ENCODE peak calls at places on chromosomes 11 and 22, in four cellular contexts. L is GM23338, K is mesendoderm, I is tibial nerve. A is an unnamed sample.

GRCh38 chr11:16891964-16892363 is 122.2 kb downstream of the PLEKHA7 start:
- DNase-seq in K (no peak), I (no peak), L (no peak), A (peak)

GRCh38 chr11:43923327-43924111 is 18.9 kb upstream of the C11orf96 start:
- DNase-seq in I (peak), L (no peak), K (peak), A (peak)

GRCh38 chr11:62242021-62242420 is at the start of gene SCGB1D2:
- DNase-seq in I (no peak), K (peak), L (peak), A (no peak)

GRCh38 chr22:29055192-29055830 is 6.3 kb downstream of the C22orf31 start:
- DNase-seq in I (no peak), L (peak), K (peak), A (no peak)

GRCh38 chr11:126162286-126163030 is 49.0 kb downstream of the RPUSD4 start:
- DNase-seq in I (no peak), L (no peak), K (no peak), A (peak)

GRCh38 chr11:27468209-27468608 is 4.4 kb downstream of the LGR4 start:
- DNase-seq in I (no peak), L (no peak), K (no peak), A (no peak)

GRCh38 chr11:46281374-46281831 is 3.9 kb downstream of the CREB3L1 start:
- DNase-seq in K (peak), I (no peak), L (peak), A (no peak)

GRCh38 chr22:26610983-26611382 is 6.8 kb downstream of the CRYBB1 start:
- DNase-seq in L (no peak), K (no peak), I (no peak), A (no peak)

GRCh38 chr11:92295175-92296137 is 70.8 kb downstream of the FAT3 start:
- DNase-seq in L (no peak), I (no peak), K (no peak), A (peak)

GRCh38 chr22:20982563-20982882 is 426 bp downstream of the LZTR1 start:
- DNase-seq in L (no peak), I (no peak), K (no peak), A (no peak)

GRCh38 chr11:111231836-111232235 is 13.7 kb upstream of the POU2AF2 start:
- DNase-seq in L (no peak), K (no peak), I (no peak), A (no peak)

GRCh38 chr11:132402056-132402684 is 1031.8 kb downstream of the NTM start:
- DNase-seq in K (peak), L (peak), I (no peak), A (peak)

GRCh38 chr11:134572741-134573675 is 161.0 kb upstream of the B3GAT1 start:
- DNase-seq in K (no peak), I (peak), L (no peak), A (no peak)

GRCh38 chr11:59135648-59136461 is 6.8 kb upstream of the FAM111A start:
- DNase-seq in L (peak), I (peak), K (peak), A (peak)

GRCh38 chr22:33811208-33811607 is 109.1 kb downstream of the LARGE1 start:
- DNase-seq in K (no peak), I (no peak), L (no peak), A (no peak)

GRCh38 chr11:75100314-75100713 is 3.6 kb upstream of the OR2AT4 start:
- DNase-seq in I (no peak), K (peak), L (no peak), A (peak)

GRCh38 chr22:29994027-29994715 is 86.1 kb upstream of the HORMAD2 start:
- DNase-seq in I (no peak), K (no peak), L (no peak), A (no peak)

GRCh38 chr22:24471570-24471969 is 23.6 kb upstream of the UPB1 start:
- DNase-seq in I (peak), L (no peak), K (no peak), A (peak)

GRCh38 chr22:21865041-21865440 is 2.4 kb downstream of the MAPK1 start:
- DNase-seq in L (no peak), I (peak), K (peak), A (peak)

GRCh38 chr22:18066181-18066859 is 11.5 kb upstream of the PEX26 start:
- DNase-seq in K (no peak), L (no peak), I (no peak), A (no peak)
- H3K4me3 ChIP-seq in K (no peak), L (no peak), I (no peak), A (no peak)

GRCh38 chr11:1761857-1762536 is 1.7 kb downstream of the CTSD start:
- DNase-seq in L (no peak), K (no peak), I (no peak), A (no peak)
- H3K4me3 ChIP-seq in L (no peak), K (no peak), I (peak), A (no peak)

DNA sequence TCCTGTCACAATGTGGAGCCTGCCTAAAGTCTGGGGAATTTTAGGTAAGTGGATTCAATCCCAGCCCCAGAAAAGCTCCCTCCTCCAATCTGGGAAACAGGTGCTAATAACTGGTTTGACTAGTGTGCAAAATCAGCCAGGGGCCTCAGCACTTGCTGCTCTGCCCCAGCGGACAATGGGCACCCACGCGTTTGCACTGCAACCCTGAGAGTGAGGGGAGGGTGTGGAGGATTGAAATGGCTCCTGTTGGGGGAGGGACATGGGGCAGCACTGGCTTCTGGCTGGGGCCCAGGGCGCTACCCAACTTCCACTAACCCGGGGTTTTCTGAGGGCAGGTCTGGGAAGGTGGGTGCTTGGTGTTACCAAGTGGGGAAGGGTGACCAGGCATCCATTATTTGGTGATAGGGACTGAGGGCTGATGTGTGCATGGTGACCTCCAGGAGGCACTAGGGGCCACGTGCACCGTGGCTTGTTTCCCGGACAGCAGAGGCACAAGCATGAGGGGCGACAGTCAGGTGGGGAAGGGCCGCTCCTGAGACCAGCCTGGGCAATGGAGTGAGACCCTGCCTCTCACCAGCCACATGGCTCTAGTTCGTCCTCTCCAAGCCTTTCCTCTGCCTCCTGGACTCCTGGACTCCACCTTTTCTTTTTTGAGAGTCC is 4.3 kb upstream of the PNPLA5 start:
- DNase-seq in K (peak), I (no peak), L (peak), A (no peak)
- H3K4me3 ChIP-seq in K (no peak), I (no peak), L (no peak), A (no peak)

GRCh38 chr11:76601272-76601671 is 69.3 kb downstream of the LRRC32 start:
- DNase-seq in L (no peak), K (no peak), I (no peak), A (no peak)

GRCh38 chr11:76600124-76600655 is 70.4 kb downstream of the LRRC32 start:
- DNase-seq in I (no peak), K (no peak), L (no peak), A (no peak)

GRCh38 chr11:76598426-76598839 is 72.1 kb downstream of the LRRC32 start:
- DNase-seq in K (peak), I (no peak), L (peak), A (no peak)

GRCh38 chr11:76597533-76598425 is 72.8 kb downstream of the LRRC32 start:
- DNase-seq in K (no peak), I (no peak), L (no peak), A (no peak)

DNA sequence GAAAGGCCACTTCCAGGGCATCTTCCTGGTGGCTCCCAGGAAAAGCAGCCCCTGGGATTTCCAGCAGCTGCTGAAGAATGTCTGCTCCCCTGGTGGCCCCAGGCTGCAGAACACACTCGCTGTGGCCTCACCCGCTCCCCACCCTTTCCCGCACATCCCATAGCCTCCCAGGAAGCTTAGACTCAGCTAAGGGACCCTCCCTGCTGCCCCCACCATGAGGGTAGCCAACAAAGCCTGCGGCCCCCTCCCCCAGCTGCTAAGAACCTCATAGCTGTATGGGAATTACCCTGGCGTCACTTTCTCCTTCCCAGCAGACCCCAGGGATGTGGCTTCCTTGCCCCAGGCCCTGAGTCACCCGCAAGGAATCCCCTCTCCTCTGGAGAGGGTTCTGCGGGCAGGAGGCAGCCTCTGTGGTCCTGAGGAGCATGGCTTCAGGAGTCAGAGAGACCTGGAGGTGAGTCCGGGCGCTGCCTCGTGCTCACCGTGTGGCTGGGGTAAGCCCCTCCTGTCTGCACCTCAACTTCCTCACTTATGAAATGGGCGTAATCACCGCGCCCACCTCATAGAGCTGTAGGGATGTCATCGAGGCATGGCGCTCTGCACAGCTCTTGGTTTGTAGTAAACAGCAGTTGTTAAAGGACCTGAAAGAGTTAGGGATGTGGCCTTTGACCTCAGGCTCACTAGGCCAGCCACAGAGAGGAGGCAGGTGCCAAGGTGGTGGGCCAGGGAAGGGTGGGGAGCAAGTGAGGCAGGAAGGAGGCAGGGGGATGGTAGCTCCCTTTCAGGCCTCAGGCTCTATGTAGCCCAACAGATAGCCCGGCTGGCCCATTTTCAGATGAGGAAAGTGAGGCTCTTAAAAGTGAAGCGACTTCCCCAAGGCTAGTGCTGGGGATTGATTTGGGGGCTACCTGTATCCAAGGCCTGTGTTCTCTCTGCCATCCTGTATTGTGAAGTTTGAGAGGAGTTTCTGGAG is 71.2 kb downstream of the LRRC32 start:
- DNase-seq in L (peak), K (peak), I (no peak), A (peak)
- H3K4me3 ChIP-seq in L (no peak), K (no peak), I (no peak), A (no peak)

A was measured in skeletal muscle cell.